ENCODE peak calls at places on chromosomes 3 and 15, in five cellular contexts. J is IMR-90, D is heart left ventricle, L is sigmoid colon, S is endothelial cell of umbilical vein. H is an unnamed sample. For H3K36me3, the result is how much of the 10 kb centered on the place peaks cover.

GRCh38 chr3:127275287-127275781 is 12.5 kb downstream of the PRR20G start:
- DNase-seq in J (no peak), D (no peak), L (no peak), S (no peak), H (no peak)

GRCh38 chr15:81271761-81272644 is 51.9 kb downstream of the STARD5 start:
- DNase-seq in J (no peak), D (no peak), L (no peak), S (no peak), H (no peak)

GRCh38 chr3:12993623-12994356 is 79.4 kb downstream of the IQSEC1 start:
- DNase-seq in J (no peak), D (no peak), L (peak), S (peak), H (no peak)

GRCh38 chr15:89732451-89733172 is 18.4 kb downstream of the MESP1 start:
- DNase-seq in J (no peak), D (no peak), L (no peak), S (no peak), H (no peak)

GRCh38 chr3:8627541-8627940 is 17.1 kb downstream of the SSUH2 start:
- DNase-seq in J (no peak), D (no peak), L (peak), S (no peak), H (no peak)

GRCh38 chr3:189233225-189233858 is 61.6 kb downstream of the TPRG1 start:
- DNase-seq in J (peak), D (peak), L (no peak), S (peak), H (peak)

GRCh38 chr3:64174328-64174727 is 50.9 kb downstream of the PRICKLE2 start:
- DNase-seq in J (no peak), D (no peak), L (no peak), S (no peak), H (no peak)

GRCh38 chr3:18739098-18739431 is 313.9 kb upstream of the SATB1 start:
- DNase-seq in J (no peak), D (no peak), L (no peak), S (no peak), H (no peak)

GRCh38 chr3:126056681-126057546 is 27.0 kb downstream of the SLC41A3 start:
- DNase-seq in J (peak), D (peak), L (no peak), S (peak), H (no peak)

GRCh38 chr3:115072265-115073008 is 74.7 kb downstream of the ZBTB20 start:
- DNase-seq in J (peak), D (no peak), L (no peak), S (peak), H (no peak)

GRCh38 chr3:148800414-148800813 is 27.2 kb upstream of the CPB1 start:
- DNase-seq in J (no peak), D (no peak), L (no peak), S (no peak), H (no peak)

GRCh38 chr3:79477242-79477641 is 290.6 kb downstream of the ROBO1 start:
- DNase-seq in J (no peak), D (no peak), L (no peak), S (no peak), H (no peak)

GRCh38 chr15:85116066-85116465 is 134.4 kb downstream of the PDE8A start:
- DNase-seq in J (no peak), D (no peak), L (no peak), S (no peak), H (no peak)

GRCh38 chr15:75479670-75480069 is 28.2 kb upstream of the SIN3A start:
- DNase-seq in J (no peak), D (no peak), L (no peak), S (no peak), H (no peak)

GRCh38 chr3:30752961-30753360 is 141.5 kb downstream of the GADL1 start:
- DNase-seq in J (peak), D (no peak), L (no peak), S (no peak), H (no peak)

GRCh38 chr3:13063225-13063624 is 10.0 kb downstream of the IQSEC1 start:
- DNase-seq in J (no peak), D (no peak), L (no peak), S (no peak), H (no peak)

GRCh38 chr3:147392083-147392916 is 14.0 kb downstream of the ZIC4 start:
- DNase-seq in J (no peak), D (no peak), L (peak), S (peak), H (peak)

GRCh38 chr3:120064641-120065040 is 29.6 kb downstream of the GSK3B start:
- DNase-seq in J (no peak), D (no peak), L (no peak), S (no peak), H (no peak)

GRCh38 chr15:29032776-29033175 is 147.0 kb downstream of the APBA2 start:
- DNase-seq in J (no peak), D (no peak), L (no peak), S (no peak), H (no peak)

GRCh38 chr3:171797265-171797679 is 13.0 kb downstream of the PLD1 start:
- DNase-seq in J (no peak), D (no peak), L (no peak), S (no peak), H (no peak)

GRCh38 chr3:146163584-146163983 is 2.6 kb upstream of the PLOD2 start:
- DNase-seq in J (peak), D (no peak), L (no peak), S (peak), H (no peak)

GRCh38 chr3:197125601-197126000 is 96.0 kb upstream of the MELTF start:
- DNase-seq in J (peak), D (no peak), L (no peak), S (no peak), H (no peak)

GRCh38 chr3:61910732-61911131 is 349.4 kb downstream of the PTPRG start:
- DNase-seq in J (no peak), D (no peak), L (no peak), S (no peak), H (no peak)

GRCh38 chr3:156030735-156031134 is 89.6 kb upstream of the KCNAB1 start:
- DNase-seq in J (no peak), D (no peak), L (no peak), S (no peak), H (no peak)

GRCh38 chr3:169999433-169999832 is 32.8 kb downstream of the SEC62 start:
- DNase-seq in J (no peak), D (no peak), L (no peak), S (no peak), H (no peak)

GRCh38 chr15:76512971-76513370 is 176.4 kb downstream of the ISL2 start:
- DNase-seq in J (peak), D (no peak), L (no peak), S (no peak), H (no peak)

GRCh38 chr15:64571857-64572291 is 111.5 kb downstream of the ZNF609 start:
- DNase-seq in J (no peak), D (no peak), L (no peak), S (peak), H (no peak)

GRCh38 chr15:27899583-27900295 is 199.4 kb downstream of the OCA2 start:
- DNase-seq in J (no peak), D (no peak), L (no peak), S (no peak), H (no peak)

GRCh38 chr15:36415643-36416042 is 163.8 kb upstream of the CDIN1 start:
- DNase-seq in J (peak), D (no peak), L (no peak), S (no peak), H (no peak)

GRCh38 chr3:150238043-150238802 is 169.9 kb upstream of the TSC22D2 start:
- DNase-seq in J (no peak), D (no peak), L (no peak), S (no peak), H (no peak)

GRCh38 chr15:91068436-91068835 is 31.6 kb upstream of the SV2B start:
- DNase-seq in J (no peak), D (no peak), L (no peak), S (no peak), H (no peak)

GRCh38 chr15:40844543-40844981 is 714 bp downstream of the SPINT1 start:
- DNase-seq in J (no peak), D (peak), L (no peak), S (no peak), H (no peak)

GRCh38 chr3:13329746-13330145 is 90.4 kb downstream of the NUP210 start:
- DNase-seq in J (no peak), D (no peak), L (no peak), S (no peak), H (no peak)

GRCh38 chr3:123421353-123422174 is 27.3 kb downstream of the ADCY5 start:
- DNase-seq in J (no peak), D (no peak), L (no peak), S (no peak), H (no peak)

GRCh38 chr3:195198424-195199346 is 72.3 kb downstream of the XXYLT1 start:
- DNase-seq in J (no peak), D (no peak), L (peak), S (no peak), H (no peak)

GRCh38 chr3:195195321-195196209 is 75.4 kb downstream of the XXYLT1 start:
- DNase-seq in J (no peak), D (no peak), L (peak), S (peak), H (no peak)

GRCh38 chr3:195196266-195196665 is 74.7 kb downstream of the XXYLT1 start:
- DNase-seq in J (peak), D (no peak), L (peak), S (peak), H (no peak)

GRCh38 chr3:195200010-195200822 is 70.7 kb downstream of the XXYLT1 start:
- DNase-seq in J (no peak), D (no peak), L (peak), S (no peak), H (no peak)

GRCh38 chr3:195197764-195198423 is 73.1 kb downstream of the XXYLT1 start:
- DNase-seq in J (peak), D (peak), L (peak), S (peak), H (no peak)
- H3K4me3 ChIP-seq in J (no peak), D (no peak), L (no peak), S (no peak), H (no peak)

DNA sequence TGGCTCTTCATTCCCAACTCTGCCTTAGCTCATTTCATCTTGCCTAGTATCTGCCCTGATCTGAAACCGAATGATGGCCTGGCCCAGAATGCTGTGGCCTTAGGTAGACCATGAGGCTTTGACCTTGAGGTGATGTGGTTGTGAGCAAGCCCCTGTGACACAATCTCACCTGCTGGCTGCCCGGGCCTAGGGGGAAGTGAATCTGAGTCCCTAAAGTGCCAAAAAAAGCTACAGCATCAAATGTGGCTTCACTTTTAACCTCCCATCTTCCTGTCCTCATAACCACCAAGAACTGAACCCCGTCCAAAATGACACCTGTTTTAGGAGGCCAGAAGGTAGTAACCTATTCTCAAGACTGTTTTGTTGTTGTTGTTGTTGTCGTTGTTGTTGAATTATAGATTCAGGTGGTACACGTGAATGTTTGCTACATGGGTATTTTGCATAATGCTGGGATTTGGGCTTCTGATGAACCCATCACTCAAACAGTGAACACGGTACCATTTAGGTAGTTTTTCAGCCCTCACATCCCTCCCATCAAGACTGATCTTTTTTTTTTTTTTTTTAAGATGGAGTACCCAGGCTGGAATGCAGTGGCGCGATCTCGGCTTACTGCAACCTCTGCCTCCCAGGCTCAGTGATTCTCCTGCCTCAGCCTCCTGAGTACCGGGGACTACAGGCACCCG is 54.6 kb downstream of the MCCC1 start:
- DNase-seq in J (no peak), D (no peak), L (no peak), S (no peak), H (no peak)
- H3K36me3 ChIP-seq in J (under half), D (half or more), L (under half), S (under half), H (under half)

GRCh38 chr15:56243117-56243773 is 434 bp downstream of the RFX7 start:
- DNase-seq in J (peak), D (peak), L (peak), S (peak), H (peak)
- TF ChIP-seq POLR2A in J (no peak), D (no peak), L (no peak), S (no peak), H (no peak)

GRCh38 chr3:52069891-52070290 is 13.5 kb upstream of the DUSP7 start:
- DNase-seq in J (no peak), D (no peak), L (no peak), S (no peak), H (no peak)

GRCh38 chr3:52070724-52071621 is 14.6 kb upstream of the DUSP7 start:
- DNase-seq in J (no peak), D (peak), L (peak), S (peak), H (no peak)

GRCh38 chr3:52068730-52069129 is 12.4 kb upstream of the DUSP7 start:
- DNase-seq in J (no peak), D (no peak), L (no peak), S (no peak), H (no peak)

GRCh38 chr3:52068055-52068704 is 11.8 kb upstream of the DUSP7 start:
- DNase-seq in J (peak), D (no peak), L (no peak), S (no peak), H (no peak)

GRCh38 chr3:52069135-52069534 is 12.8 kb upstream of the DUSP7 start:
- DNase-seq in J (no peak), D (no peak), L (no peak), S (no peak), H (no peak)
- H3K4me3 ChIP-seq in J (no peak), D (no peak), L (no peak), S (no peak), H (no peak)

GRCh38 chr15:92962914-92963313 is 62.8 kb downstream of the CHD2 start:
- DNase-seq in J (no peak), D (no peak), L (no peak), S (no peak), H (no peak)
- H3K36me3 ChIP-seq in J (under half), D (half or more), L (under half), S (under half), H (under half)

DNA sequence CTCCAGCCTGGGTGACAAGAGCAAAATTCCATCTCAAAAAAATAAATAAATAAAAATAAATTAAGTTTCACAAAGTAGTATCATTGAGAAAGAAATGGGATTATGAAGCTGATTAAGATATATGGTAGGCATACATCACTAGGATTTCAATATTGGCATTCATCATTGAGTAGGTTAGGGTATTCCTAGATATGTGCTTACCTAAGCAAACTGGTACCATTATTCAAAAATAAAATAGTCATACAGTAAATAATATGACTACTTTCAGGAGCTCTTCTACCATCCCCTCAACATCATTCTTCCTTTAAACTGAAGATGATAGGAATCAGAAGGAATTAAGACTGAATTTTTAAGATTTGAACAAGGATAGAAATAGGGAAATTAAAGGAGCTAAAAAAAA is 66.6 kb downstream of the FRMD5 start:
- DNase-seq in J (no peak), D (no peak), L (no peak), S (no peak), H (no peak)
- TF ChIP-seq POLR2A in J (no peak), D (no peak), L (no peak), S (no peak), H (no peak)

GRCh38 chr15:100222349-100222715 is 119.4 kb downstream of the ADAMTS17 start:
- DNase-seq in J (no peak), D (no peak), L (no peak), S (no peak), H (no peak)
- H3K4me3 ChIP-seq in J (no peak), D (no peak), L (no peak), S (no peak), H (no peak)

DNA sequence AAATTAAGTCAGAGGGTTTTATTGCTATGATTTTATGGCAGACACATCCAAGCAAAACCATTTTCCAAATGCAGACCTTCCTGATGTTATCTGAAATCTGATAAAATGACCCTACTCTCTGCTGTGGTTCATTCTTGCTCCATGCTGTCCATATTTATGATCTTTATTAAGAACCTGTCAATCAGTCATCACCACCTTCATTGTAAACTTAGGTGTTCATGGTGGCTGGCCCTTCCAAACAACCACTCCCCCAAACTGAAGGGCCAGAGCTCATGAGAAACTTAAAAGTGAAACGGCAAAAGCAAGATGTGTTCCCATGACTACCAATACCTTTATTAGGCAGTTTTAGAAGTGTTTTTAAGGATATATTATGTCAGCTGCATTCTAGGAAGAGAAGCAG is 53.6 kb downstream of the UBP1 start:
- DNase-seq in J (no peak), D (no peak), L (no peak), S (no peak), H (no peak)
- H3K36me3 ChIP-seq in J (under half), D (half or more), L (under half), S (under half), H (under half)

GRCh38 chr15:63111481-63111880 is 10.2 kb upstream of the LACTB start:
- DNase-seq in J (no peak), D (no peak), L (no peak), S (no peak), H (no peak)
- TF ChIP-seq POLR2A in J (no peak), D (no peak), L (no peak), S (no peak), H (no peak)

DNA sequence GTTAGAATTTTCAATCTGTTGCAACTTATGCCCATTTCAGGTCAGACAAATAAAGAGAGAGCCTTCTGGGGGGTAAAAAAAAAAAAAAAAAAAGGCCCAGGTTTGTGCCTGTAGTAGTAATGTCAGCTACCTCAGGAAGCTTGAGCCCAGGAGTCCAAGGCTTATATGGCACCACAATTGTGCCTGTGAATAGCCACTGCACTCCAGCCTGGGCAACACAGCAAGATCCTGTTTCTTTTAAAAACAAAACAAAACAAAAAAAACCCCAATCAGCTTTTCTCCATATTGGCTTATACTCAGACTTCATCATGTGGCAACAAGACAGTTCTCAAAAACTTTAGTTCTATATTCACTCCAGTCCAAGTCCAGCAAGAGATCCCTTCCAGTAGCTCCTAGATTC is 8.4 kb upstream of the LRRFIP2 start:
- DNase-seq in J (no peak), D (no peak), L (no peak), S (no peak), H (no peak)
- H3K4me3 ChIP-seq in J (no peak), D (no peak), L (no peak), S (no peak), H (no peak)